ENCODE peak calls at places on chromosomes 12 and 14, in six cellular contexts. O, H, M, P, A and U are unnamed samples.

GRCh38 chr12:30154996-30155730 is 371.4 kb upstream of the TMTC1 start:
- DNase-seq in O (no peak), H (no peak), M (no peak), P (peak; percentile 61), A (peak; percentile 74), U (no peak)

GRCh38 chr12:9113296-9113986 is 2.3 kb downstream of the A2M start:
- DNase-seq in O (no peak), H (no peak), M (no peak), P (no peak), A (no peak), U (no peak)

GRCh38 chr12:106138646-106139421 is at the start of gene NUAK1:
- DNase-seq in O (peak; percentile 68), H (peak; percentile 66), M (no peak), P (peak; percentile 58), A (peak; percentile 30), U (peak; percentile 23)

GRCh38 chr12:75329918-75330826 is at the start of gene CAPS2:
- DNase-seq in O (peak; percentile 84), H (peak; percentile 72), M (peak; percentile 41), P (peak; percentile 89), A (peak; percentile 86), U (peak; percentile 48)

GRCh38 chr14:102932484-102933248 is 10.2 kb downstream of the AMN start:
- DNase-seq in O (no peak), H (no peak), M (no peak), P (no peak), A (no peak), U (no peak)

GRCh38 chr12:124713436-124714082 is 146.1 kb upstream of the NCOR2 start:
- DNase-seq in O (peak; percentile 69), H (peak; percentile 63), M (peak; percentile 79), P (peak; percentile 89), A (peak; percentile 78), U (peak; percentile 46)

GRCh38 chr14:105315211-105315721 is 718 bp downstream of the PACS2 start:
- DNase-seq in O (peak; percentile 64), H (no peak), M (no peak), P (peak; percentile 36), A (no peak), U (peak; percentile 44)

GRCh38 chr12:74538491-74539258 is 1.0 kb downstream of the ATXN7L3B start:
- DNase-seq in O (no peak), H (no peak), M (no peak), P (peak; percentile 8), A (no peak), U (no peak)

GRCh38 chr12:111405856-111406473 is at the start of gene SH2B3:
- DNase-seq in O (no peak), H (peak; percentile 78), M (no peak), P (no peak), A (no peak), U (no peak)

GRCh38 chr14:89915114-89915878 is 39.2 kb downstream of the EFCAB11 start:
- DNase-seq in O (peak; percentile 71), H (peak; percentile 62), M (peak; percentile 31), P (peak; percentile 80), A (peak; percentile 86), U (peak; percentile 19)

GRCh38 chr14:21385170-21385904 is 1.5 kb upstream of the SUPT16H start:
- DNase-seq in O (peak; percentile 7), H (no peak), M (no peak), P (no peak), A (no peak), U (no peak)

GRCh38 chr12:48183091-48183875 is at the start of gene CCDC184:
- DNase-seq in O (peak; percentile 72), H (peak; percentile 73), M (no peak), P (peak; percentile 82), A (peak; percentile 66), U (peak; percentile 69)

GRCh38 chr14:41783403-41783802 is 176.7 kb downstream of the LRFN5 start:
- DNase-seq in O (no peak), H (no peak), M (no peak), P (no peak), A (no peak), U (no peak)

DNA sequence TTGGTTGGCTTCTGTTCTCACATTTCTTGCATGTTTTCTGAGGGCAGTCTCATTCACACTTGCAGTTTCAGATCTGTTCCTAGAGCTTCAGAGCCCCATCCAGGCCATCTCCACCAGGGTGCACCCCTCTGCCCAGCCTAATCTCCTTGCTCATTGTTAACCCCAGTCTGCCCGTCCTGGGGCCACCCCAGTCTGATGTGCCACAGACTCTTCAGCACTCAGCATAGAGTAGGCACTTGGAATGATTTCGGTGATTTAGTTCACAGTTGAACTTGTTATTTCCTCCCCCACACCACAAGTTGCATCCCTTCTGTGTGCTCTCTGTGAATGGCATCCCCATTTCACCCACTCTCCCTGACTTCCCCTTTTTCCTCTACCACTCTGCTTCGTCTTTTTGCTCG is 41.3 kb downstream of the ANO6 start:
- DNase-seq in O (no peak), H (no peak), M (no peak), P (no peak), A (no peak), U (no peak)
- TF ChIP-seq CTCF in O (no peak), H (no peak), M (no peak), P (no peak), A (no peak), U (no peak)

GRCh38 chr12:41661141-41661540 is 473.0 kb downstream of the PDZRN4 start:
- DNase-seq in O (no peak), H (no peak), M (no peak), P (no peak), A (no peak), U (no peak)

DNA sequence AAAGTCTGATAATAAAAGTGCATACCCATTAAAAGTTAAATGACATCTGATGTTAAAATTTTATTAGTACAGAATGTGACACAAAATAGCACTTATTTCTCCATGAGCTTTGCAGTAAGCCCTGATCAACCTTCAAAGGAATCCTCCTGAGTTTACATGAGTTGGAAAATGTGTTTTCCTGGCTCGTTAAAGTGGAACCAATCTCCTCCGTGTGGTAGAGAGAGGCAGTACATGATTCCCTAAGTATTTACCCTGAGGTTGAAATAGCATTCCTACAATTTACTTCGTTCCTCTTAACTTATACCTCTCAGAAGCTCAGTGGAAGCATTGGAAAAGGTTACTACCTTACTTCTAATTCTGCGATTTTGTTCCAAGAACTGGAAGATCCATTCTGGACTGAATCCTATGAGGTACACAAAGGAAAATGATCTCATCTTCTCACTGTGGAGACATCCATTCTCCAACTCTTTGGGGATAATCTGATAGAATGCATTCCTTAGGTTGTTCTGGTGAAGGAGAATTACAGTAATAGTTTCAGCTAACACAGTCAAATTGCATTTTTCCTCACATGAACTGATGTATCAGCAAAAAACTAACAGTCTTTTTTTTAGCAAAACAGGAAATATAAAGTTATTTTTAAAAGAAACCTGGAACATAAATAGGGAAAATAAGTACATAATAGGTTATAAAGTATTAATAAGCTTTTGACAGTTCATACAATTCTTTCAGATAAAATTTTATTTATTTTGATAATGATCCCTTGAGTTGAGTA is 475.6 kb downstream of the PDZRN4 start:
- DNase-seq in O (no peak), H (no peak), M (no peak), P (peak; percentile 6), A (no peak), U (no peak)
- TF ChIP-seq CTCF in O (no peak), H (no peak), M (no peak), P (no peak), A (no peak), U (no peak)

GRCh38 chr12:25322351-25322750 is 71.6 kb upstream of the KRAS start:
- DNase-seq in O (no peak), H (no peak), M (no peak), P (no peak), A (no peak), U (no peak)

GRCh38 chr12:25321772-25322171 is 71.0 kb upstream of the KRAS start:
- DNase-seq in O (no peak), H (no peak), M (no peak), P (no peak), A (no peak), U (no peak)

GRCh38 chr12:25323774-25324086 is 73.0 kb upstream of the KRAS start:
- DNase-seq in O (no peak), H (no peak), M (no peak), P (no peak), A (no peak), U (no peak)

GRCh38 chr12:25324861-25325260 is 74.1 kb upstream of the KRAS start:
- DNase-seq in O (no peak), H (no peak), M (no peak), P (no peak), A (no peak), U (no peak)

DNA sequence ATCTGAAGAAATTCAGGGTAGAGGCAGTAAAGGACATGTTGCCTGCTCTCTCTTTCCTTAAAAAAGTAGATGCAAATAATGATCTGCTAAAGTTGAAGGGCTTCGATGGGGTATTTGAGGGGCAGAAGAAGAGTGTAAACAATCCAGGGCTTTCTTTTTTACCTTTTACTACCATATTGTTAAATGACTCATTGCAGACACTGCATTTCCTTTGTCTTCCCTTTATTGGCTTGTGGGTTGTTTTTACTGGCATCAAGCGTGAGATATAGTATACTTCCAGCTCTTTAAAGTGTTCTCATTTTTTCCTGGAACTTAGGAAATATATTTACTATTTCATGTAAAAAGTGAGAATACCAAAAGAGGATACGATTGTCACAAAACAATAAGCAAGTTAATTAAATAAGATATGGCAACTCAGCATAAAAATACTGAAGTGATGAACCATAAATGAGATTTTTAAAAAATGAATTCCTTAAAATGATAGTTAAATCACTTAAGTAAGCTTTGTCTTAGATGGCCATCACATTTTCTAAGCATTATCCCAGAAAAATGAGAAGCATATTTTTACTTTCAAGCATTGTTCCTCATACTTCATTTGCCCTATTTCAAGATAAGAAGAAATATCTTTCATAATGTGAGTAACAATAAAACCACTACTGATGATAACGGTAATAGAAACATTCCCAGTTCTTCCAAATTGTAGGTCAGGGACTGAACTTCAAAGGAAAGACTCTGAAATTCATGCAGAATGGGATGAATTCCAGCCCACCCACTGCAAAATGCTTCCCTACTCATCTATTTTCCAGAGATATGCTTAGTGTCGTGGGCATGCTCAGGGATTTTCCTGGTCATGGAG is 72.4 kb upstream of the KRAS start:
- DNase-seq in O (no peak), H (no peak), M (no peak), P (peak; percentile 69), A (peak; percentile 54), U (no peak)
- TF ChIP-seq CTCF in O (no peak), H (no peak), M (no peak), P (no peak), A (no peak), U (no peak)

GRCh38 chr14:51242545-51243490 is 2.8 kb downstream of the TMX1 start:
- DNase-seq in O (no peak), H (no peak), M (no peak), P (no peak), A (no peak), U (no peak)
- TF ChIP-seq CTCF in O (no peak), H (no peak), M (no peak), P (no peak), A (peak; percentile 17), U (no peak)

DNA sequence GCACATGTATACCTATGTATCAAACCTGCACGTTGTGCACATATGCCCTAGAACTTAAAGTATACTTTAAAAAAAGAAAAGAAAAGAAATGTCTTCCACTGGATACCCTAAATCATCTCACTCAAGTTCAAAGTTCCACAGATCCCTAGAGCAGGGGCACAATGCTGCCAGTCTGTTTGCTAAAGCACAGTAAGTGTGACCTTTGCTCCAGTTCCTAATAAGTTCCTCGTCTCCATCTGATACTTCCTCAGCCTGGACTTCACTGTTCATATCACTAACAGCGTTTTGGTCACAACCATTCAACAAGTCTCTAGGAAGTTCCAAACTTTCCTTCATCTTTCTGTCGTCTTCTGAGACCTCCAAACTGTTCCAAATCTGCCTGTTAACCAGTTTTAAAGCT is 118.3 kb downstream of the BMP4 start:
- DNase-seq in O (no peak), H (no peak), M (no peak), P (no peak), A (no peak), U (no peak)
- TF ChIP-seq CTCF in O (no peak), H (no peak), M (no peak), P (no peak), A (no peak), U (no peak)